ENCODE peak calls at places on chromosomes 6 and 20, in four cellular contexts. W, Z, G and M are unnamed samples.

GRCh38 chr20:15654208-15654649 is 919.0 kb downstream of the KIF16B start:
- DNase-seq in W (no peak), Z (peak), G (no peak), M (peak)

GRCh38 chr6:158518196-158519127 is 41.4 kb upstream of the TMEM181 start:
- DNase-seq in W (peak), Z (peak), G (peak), M (peak)

GRCh38 chr20:48189177-48189576 is 403.9 kb upstream of the SULF2 start:
- DNase-seq in W (peak), Z (no peak), G (no peak), M (no peak)

GRCh38 chr20:2350606-2351005 is 30.1 kb upstream of the TGM6 start:
- DNase-seq in W (no peak), Z (no peak), G (no peak), M (no peak)

GRCh38 chr6:4010682-4011081 is 68.3 kb downstream of the FAM217A start:
- DNase-seq in W (no peak), Z (no peak), G (no peak), M (no peak)

GRCh38 chr6:112579601-112580000 is 232.5 kb downstream of the RFPL4B start:
- DNase-seq in W (no peak), Z (no peak), G (no peak), M (no peak)

GRCh38 chr20:14497004-14497403 is 159.6 kb upstream of the FLRT3 start:
- DNase-seq in W (no peak), Z (no peak), G (no peak), M (no peak)

GRCh38 chr6:105753184-105754097 is 332.7 kb upstream of the PRDM1 start:
- DNase-seq in W (peak), Z (no peak), G (no peak), M (no peak)

GRCh38 chr6:111950661-111951426 is 77.6 kb upstream of the FYN start:
- DNase-seq in W (peak), Z (no peak), G (peak), M (peak)

GRCh38 chr20:24388828-24389325 is 80.6 kb upstream of the SYNDIG1 start:
- DNase-seq in W (no peak), Z (no peak), G (no peak), M (peak)

GRCh38 chr6:109336221-109336955 is 45.9 kb downstream of the CD164 start:
- DNase-seq in W (no peak), Z (no peak), G (no peak), M (peak)

GRCh38 chr6:13733178-13733851 is 21.7 kb upstream of the RANBP9 start:
- DNase-seq in W (peak), Z (peak), G (peak), M (peak)

GRCh38 chr6:162698004-162698403 is 29.6 kb downstream of the PRKN start:
- DNase-seq in W (no peak), Z (no peak), G (no peak), M (no peak)

GRCh38 chr6:30364591-30364990 is 19.6 kb downstream of the RPP21 start:
- DNase-seq in W (no peak), Z (no peak), G (no peak), M (no peak)
- TF ChIP-seq CTCF in W (no peak), Z (no peak), G (no peak), M (no peak)

GRCh38 chr20:20712004-20712473 is 405 bp downstream of the RALGAPA2 start:
- DNase-seq in W (no peak), Z (no peak), G (no peak), M (peak)

GRCh38 chr20:20710443-20710842 is 2.0 kb downstream of the RALGAPA2 start:
- DNase-seq in W (no peak), Z (no peak), G (no peak), M (no peak)

GRCh38 chr20:20710847-20711315 is 1.6 kb downstream of the RALGAPA2 start:
- DNase-seq in W (no peak), Z (no peak), G (no peak), M (peak)

GRCh38 chr20:20711413-20711812 is 1.0 kb downstream of the RALGAPA2 start:
- DNase-seq in W (no peak), Z (no peak), G (no peak), M (peak)

GRCh38 chr20:20709858-20710257 is 2.6 kb downstream of the RALGAPA2 start:
- DNase-seq in W (no peak), Z (no peak), G (no peak), M (no peak)
- H3K4me3 ChIP-seq in W (no peak), Z (no peak), G (no peak), M (peak)

DNA sequence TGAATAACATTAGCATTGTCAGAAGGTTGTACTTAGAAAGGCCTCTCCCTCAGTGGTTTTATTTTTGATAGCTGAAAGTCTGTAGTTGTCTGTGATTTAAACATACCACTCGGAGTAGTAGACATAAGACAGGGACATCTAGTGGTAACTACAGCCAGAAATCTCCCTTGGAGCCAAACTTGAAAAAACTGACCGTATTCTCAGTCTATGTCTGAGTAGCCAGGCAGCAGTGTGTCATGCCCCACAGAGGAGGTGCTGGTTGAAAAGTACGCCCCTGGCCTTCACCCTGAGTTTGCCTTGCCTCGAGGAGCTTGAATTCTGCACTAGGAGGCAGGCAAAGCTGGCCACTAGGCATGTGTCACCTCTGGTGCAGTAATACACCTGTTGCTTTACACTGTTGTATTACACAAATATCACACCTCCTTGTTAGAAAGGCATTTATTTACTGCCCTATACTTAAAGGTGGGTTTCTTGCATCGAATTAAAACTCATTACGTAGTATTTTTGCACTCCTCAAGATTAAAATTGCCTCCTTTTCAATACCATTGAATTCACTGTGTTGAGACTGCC is 20.8 kb downstream of the ZBTB2 start:
- DNase-seq in W (peak), Z (no peak), G (no peak), M (no peak)
- TF ChIP-seq CTCF in W (peak), Z (no peak), G (no peak), M (no peak)

DNA sequence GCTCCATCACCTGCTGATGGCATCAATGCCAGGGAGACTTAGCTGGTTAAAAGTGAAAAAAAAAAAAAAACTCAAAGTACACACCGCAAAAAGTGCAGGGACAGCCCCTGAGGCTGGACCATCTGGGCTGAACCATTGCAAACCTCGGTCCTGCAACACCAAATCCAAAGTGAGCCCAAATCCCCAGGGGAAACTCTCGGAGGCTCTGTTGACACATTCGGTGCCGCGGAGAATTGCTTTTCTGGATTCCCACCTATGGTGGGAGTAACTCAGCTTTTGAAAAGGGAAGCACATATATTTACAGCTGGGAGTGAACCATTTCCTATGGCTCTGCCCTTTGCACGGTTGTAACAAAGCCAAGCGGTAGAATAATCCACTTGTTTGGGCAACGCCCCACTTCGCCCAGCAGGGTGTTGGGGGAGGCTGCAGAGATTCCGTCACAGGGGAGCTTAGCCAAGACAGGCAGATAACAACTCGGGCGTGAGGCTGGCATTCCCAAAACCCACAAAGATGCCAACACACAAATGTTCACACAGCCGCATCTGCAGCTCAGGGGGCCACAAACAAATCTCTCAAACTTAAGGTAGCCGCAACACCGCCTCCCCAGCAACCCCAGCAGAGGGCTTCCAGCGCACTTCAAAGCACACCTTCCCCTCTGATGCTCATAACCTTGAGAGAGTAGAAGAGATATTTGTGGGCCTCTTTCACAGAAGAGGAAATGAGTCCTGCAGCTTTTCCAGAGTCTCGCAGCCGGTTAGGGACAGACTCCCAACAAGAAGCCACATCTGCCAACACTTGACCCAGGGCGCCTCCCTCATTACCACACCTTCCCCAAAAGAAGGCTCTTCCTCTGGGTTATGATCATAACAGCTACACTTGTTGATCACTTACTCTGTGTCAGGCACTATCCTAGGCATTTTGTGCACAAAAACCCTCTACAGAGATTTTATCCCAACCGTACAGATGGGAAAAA is 11.4 kb downstream of the ZC3H12D start:
- DNase-seq in W (no peak), Z (no peak), G (no peak), M (peak)
- H3K4me3 ChIP-seq in W (no peak), Z (no peak), G (no peak), M (no peak)

GRCh38 chr6:50030777-50031562 is 9.2 kb upstream of the DEFB110 start:
- DNase-seq in W (no peak), Z (no peak), G (no peak), M (peak)
- TF ChIP-seq CTCF in W (no peak), Z (no peak), G (no peak), M (no peak)

DNA sequence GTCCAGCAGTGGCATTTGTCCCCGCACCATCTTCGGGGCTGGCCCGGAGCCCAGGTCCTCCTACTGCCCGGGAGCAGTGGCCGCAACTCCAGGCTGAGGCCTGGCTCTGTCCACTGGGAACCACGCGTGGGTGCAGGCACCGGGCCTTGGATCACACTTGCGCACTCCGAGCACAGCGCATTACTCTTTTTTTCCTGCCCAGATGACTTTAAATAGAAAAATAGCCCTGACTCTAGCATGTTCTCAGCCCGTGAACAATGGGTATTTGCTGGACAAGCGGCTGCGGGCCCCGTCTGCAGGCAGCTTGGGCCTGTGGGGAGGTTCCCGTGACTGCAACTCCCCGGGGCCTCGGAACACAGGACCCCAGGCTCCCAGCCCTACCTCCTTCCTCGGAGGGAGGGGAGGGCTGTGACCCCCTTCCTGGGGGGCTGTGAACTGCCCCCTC is 162.2 kb downstream of the TBXT start:
- DNase-seq in W (peak), Z (no peak), G (peak), M (peak)
- H3K4me3 ChIP-seq in W (peak), Z (peak), G (peak), M (peak)

GRCh38 chr20:31572701-31573554 is 32.2 kb upstream of the ID1 start:
- DNase-seq in W (peak), Z (peak), G (peak), M (peak)

GRCh38 chr20:31570021-31570463 is 35.0 kb upstream of the ID1 start:
- DNase-seq in W (no peak), Z (no peak), G (no peak), M (no peak)

GRCh38 chr20:31570735-31571617 is 34.1 kb upstream of the ID1 start:
- DNase-seq in W (peak), Z (peak), G (no peak), M (no peak)

GRCh38 chr20:31573555-31574295 is 31.4 kb upstream of the ID1 start:
- DNase-seq in W (no peak), Z (no peak), G (no peak), M (peak)

GRCh38 chr20:31572042-31572700 is 32.9 kb upstream of the ID1 start:
- DNase-seq in W (no peak), Z (no peak), G (no peak), M (no peak)
- TF ChIP-seq CTCF in W (no peak), Z (no peak), G (no peak), M (no peak)

GRCh38 chr6:168313371-168314028 is 6.1 kb downstream of the DACT2 start:
- DNase-seq in W (no peak), Z (no peak), G (no peak), M (no peak)
- H3K4me3 ChIP-seq in W (no peak), Z (no peak), G (no peak), M (no peak)